ENCODE peak calls at places on chromosomes 2 and 18, in five cellular contexts. One of them, this sample, is unnamed.

GRCh38 chr2:10297950-10298349 is 4.8 kb upstream of the HPCAL1 start:
- DNase-seq in thoracic aorta: no peak
- DNase-seq in mammary epithelial cell: peak; percentile 84
- DNase-seq in cardiac muscle cell: peak; percentile 92
- DNase-seq in CD8-positive, alpha-beta memory T cell: peak; percentile 30
- DNase-seq in this sample: peak; percentile 76

GRCh38 chr2:31129835-31130561 is 8.2 kb downstream of the GALNT14 start:
- DNase-seq in thoracic aorta: no peak
- DNase-seq in mammary epithelial cell: no peak
- DNase-seq in cardiac muscle cell: no peak
- DNase-seq in CD8-positive, alpha-beta memory T cell: no peak
- DNase-seq in this sample: no peak

GRCh38 chr2:191650896-191651773 is 26.8 kb upstream of the NABP1 start:
- DNase-seq in thoracic aorta: no peak
- DNase-seq in mammary epithelial cell: no peak
- DNase-seq in cardiac muscle cell: no peak
- DNase-seq in CD8-positive, alpha-beta memory T cell: no peak
- DNase-seq in this sample: no peak

GRCh38 chr18:80050797-80051196 is 16.6 kb downstream of the RBFA start:
- DNase-seq in thoracic aorta: no peak
- DNase-seq in mammary epithelial cell: no peak
- DNase-seq in cardiac muscle cell: no peak
- DNase-seq in CD8-positive, alpha-beta memory T cell: no peak
- DNase-seq in this sample: no peak

GRCh38 chr2:50649626-50650397 is 382.1 kb downstream of the NRXN1 start:
- DNase-seq in thoracic aorta: no peak
- DNase-seq in mammary epithelial cell: peak; percentile 82
- DNase-seq in cardiac muscle cell: peak; percentile 27
- DNase-seq in CD8-positive, alpha-beta memory T cell: no peak
- DNase-seq in this sample: no peak

GRCh38 chr2:235017441-235017840 is 65.6 kb downstream of the SH3BP4 start:
- DNase-seq in thoracic aorta: no peak
- DNase-seq in mammary epithelial cell: no peak
- DNase-seq in cardiac muscle cell: no peak
- DNase-seq in CD8-positive, alpha-beta memory T cell: no peak
- DNase-seq in this sample: no peak

GRCh38 chr2:68466361-68466777 is 725 bp downstream of the FBXO48 start:
- DNase-seq in thoracic aorta: no peak
- DNase-seq in mammary epithelial cell: peak; percentile 79
- DNase-seq in cardiac muscle cell: peak; percentile 71
- DNase-seq in CD8-positive, alpha-beta memory T cell: peak; percentile 46
- DNase-seq in this sample: no peak

GRCh38 chr2:71748227-71748626 is 294.9 kb downstream of the DYSF start:
- DNase-seq in thoracic aorta: no peak
- DNase-seq in mammary epithelial cell: no peak
- DNase-seq in cardiac muscle cell: peak; percentile 47
- DNase-seq in CD8-positive, alpha-beta memory T cell: no peak
- DNase-seq in this sample: no peak

GRCh38 chr18:8703781-8704301 is 1.5 kb upstream of the MTCL1 start:
- DNase-seq in thoracic aorta: no peak
- DNase-seq in mammary epithelial cell: no peak
- DNase-seq in cardiac muscle cell: no peak
- DNase-seq in CD8-positive, alpha-beta memory T cell: no peak
- DNase-seq in this sample: no peak

GRCh38 chr2:2762166-2762897 is 431.3 kb upstream of the MYT1L start:
- DNase-seq in thoracic aorta: no peak
- DNase-seq in mammary epithelial cell: no peak
- DNase-seq in cardiac muscle cell: no peak
- DNase-seq in CD8-positive, alpha-beta memory T cell: no peak
- DNase-seq in this sample: no peak

GRCh38 chr2:211860224-211860623 is 678.4 kb downstream of the ERBB4 start:
- DNase-seq in thoracic aorta: no peak
- DNase-seq in mammary epithelial cell: no peak
- DNase-seq in cardiac muscle cell: no peak
- DNase-seq in CD8-positive, alpha-beta memory T cell: no peak
- DNase-seq in this sample: no peak

GRCh38 chr2:224136394-224136793 is 97.3 kb upstream of the SERPINE2 start:
- DNase-seq in thoracic aorta: no peak
- DNase-seq in mammary epithelial cell: no peak
- DNase-seq in cardiac muscle cell: no peak
- DNase-seq in CD8-positive, alpha-beta memory T cell: no peak
- DNase-seq in this sample: no peak

GRCh38 chr2:41934323-41935003 is 113.4 kb upstream of the PKDCC start:
- DNase-seq in thoracic aorta: no peak
- DNase-seq in mammary epithelial cell: no peak
- DNase-seq in cardiac muscle cell: peak; percentile 91
- DNase-seq in CD8-positive, alpha-beta memory T cell: no peak
- DNase-seq in this sample: no peak

GRCh38 chr18:50700245-50701165 is 119.3 kb downstream of the MRO start:
- DNase-seq in thoracic aorta: no peak
- DNase-seq in mammary epithelial cell: no peak
- DNase-seq in cardiac muscle cell: no peak
- DNase-seq in CD8-positive, alpha-beta memory T cell: no peak
- DNase-seq in this sample: no peak

GRCh38 chr2:138421971-138422335 is 79.6 kb upstream of the SPOPL start:
- DNase-seq in thoracic aorta: no peak
- DNase-seq in mammary epithelial cell: peak; percentile 91
- DNase-seq in cardiac muscle cell: peak; percentile 66
- DNase-seq in CD8-positive, alpha-beta memory T cell: no peak
- DNase-seq in this sample: no peak

GRCh38 chr2:49702740-49703139 is 548.4 kb upstream of the FSHR start:
- DNase-seq in thoracic aorta: no peak
- DNase-seq in mammary epithelial cell: no peak
- DNase-seq in cardiac muscle cell: no peak
- DNase-seq in CD8-positive, alpha-beta memory T cell: no peak
- DNase-seq in this sample: no peak

GRCh38 chr18:12287131-12287681 is 20.8 kb upstream of the TUBB6 start:
- DNase-seq in thoracic aorta: no peak
- DNase-seq in mammary epithelial cell: peak; percentile 76
- DNase-seq in cardiac muscle cell: no peak
- DNase-seq in CD8-positive, alpha-beta memory T cell: no peak
- DNase-seq in this sample: no peak

DNA sequence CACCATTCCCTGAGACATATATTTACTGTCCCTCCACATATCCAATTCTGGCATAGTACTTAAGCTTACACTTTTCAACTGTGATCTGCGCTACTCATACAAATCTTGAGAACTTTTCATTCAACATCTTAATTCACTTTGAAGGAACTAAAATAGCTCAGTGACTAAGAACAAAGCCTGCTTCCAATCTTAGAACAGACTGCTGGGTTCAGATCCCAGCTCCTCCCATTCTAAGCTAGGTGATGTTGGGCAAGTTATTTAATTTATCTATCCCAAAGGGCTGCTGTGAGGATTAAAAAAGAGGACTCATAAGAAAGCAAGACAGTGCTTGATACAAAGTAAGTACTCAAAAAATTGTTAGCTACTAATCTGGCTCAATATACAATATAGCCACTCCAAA is 57.9 kb downstream of the UGP2 start:
- DNase-seq in thoracic aorta: no peak
- DNase-seq in mammary epithelial cell: no peak
- DNase-seq in cardiac muscle cell: no peak
- DNase-seq in CD8-positive, alpha-beta memory T cell: no peak
- DNase-seq in this sample: no peak
- H3K36me3 ChIP-seq in thoracic aorta: peaks cover 26% of the 10 kb centered on the region
- H3K36me3 ChIP-seq in mammary epithelial cell: peaks cover 5% of the 10 kb centered on the region
- H3K36me3 ChIP-seq in cardiac muscle cell: peaks cover 24% of the 10 kb centered on the region
- H3K36me3 ChIP-seq in CD8-positive, alpha-beta memory T cell: peaks cover 6% of the 10 kb centered on the region
- H3K36me3 ChIP-seq in this sample: peaks cover 66% of the 10 kb centered on the region

DNA sequence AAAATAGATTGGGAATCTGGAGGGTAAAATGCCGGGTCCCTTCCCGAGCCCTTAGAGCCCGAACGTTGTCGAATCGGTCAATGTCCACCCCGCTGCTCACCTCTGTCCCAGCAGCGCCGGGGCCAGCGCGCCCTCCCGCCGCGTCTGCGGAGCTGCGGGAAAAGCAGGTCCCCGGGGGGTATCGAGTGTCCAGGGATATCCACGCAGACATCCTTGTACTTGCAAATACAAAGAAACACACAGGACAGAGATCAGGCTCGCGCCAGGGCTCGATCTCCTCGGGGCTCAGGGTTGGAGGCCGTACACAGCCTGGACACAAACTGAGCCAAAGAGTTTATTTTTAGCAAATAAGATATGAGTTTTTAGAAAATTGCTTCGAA is 2.3 kb upstream of the GATA6 start:
- DNase-seq in thoracic aorta: no peak
- DNase-seq in mammary epithelial cell: no peak
- DNase-seq in cardiac muscle cell: peak; percentile 49
- DNase-seq in CD8-positive, alpha-beta memory T cell: no peak
- DNase-seq in this sample: peak; percentile 67
- H3K4me3 ChIP-seq in thoracic aorta: peak overlapping the region; percentile 100
- H3K4me3 ChIP-seq in mammary epithelial cell: no peak overlapping the region
- H3K4me3 ChIP-seq in cardiac muscle cell: peak overlapping the region; percentile 94
- H3K4me3 ChIP-seq in CD8-positive, alpha-beta memory T cell: no peak overlapping the region
- H3K4me3 ChIP-seq in this sample: no peak overlapping the region

GRCh38 chr2:204530464-204530805 is 14.8 kb upstream of the PARD3B start:
- DNase-seq in thoracic aorta: no peak
- DNase-seq in mammary epithelial cell: no peak
- DNase-seq in cardiac muscle cell: no peak
- DNase-seq in CD8-positive, alpha-beta memory T cell: no peak
- DNase-seq in this sample: no peak
- H3K27ac ChIP-seq in thoracic aorta: no peak overlapping the region
- H3K27ac ChIP-seq in mammary epithelial cell: no peak overlapping the region
- H3K27ac ChIP-seq in cardiac muscle cell: no peak overlapping the region
- H3K27ac ChIP-seq in CD8-positive, alpha-beta memory T cell: no peak overlapping the region
- H3K27ac ChIP-seq in this sample: peak overlapping the region; percentile 43

GRCh38 chr2:39743170-39743851 is 35.7 kb downstream of the THUMPD2 start:
- DNase-seq in thoracic aorta: no peak
- DNase-seq in mammary epithelial cell: peak; percentile 44
- DNase-seq in cardiac muscle cell: peak; percentile 38
- DNase-seq in CD8-positive, alpha-beta memory T cell: no peak
- DNase-seq in this sample: no peak
- H3K36me3 ChIP-seq in thoracic aorta: peaks cover 12% of the 10 kb centered on the region
- H3K36me3 ChIP-seq in mammary epithelial cell: peaks cover 26% of the 10 kb centered on the region
- H3K36me3 ChIP-seq in cardiac muscle cell: peaks cover 29% of the 10 kb centered on the region
- H3K36me3 ChIP-seq in CD8-positive, alpha-beta memory T cell: peaks cover 24% of the 10 kb centered on the region
- H3K36me3 ChIP-seq in this sample: peaks cover 50% of the 10 kb centered on the region

GRCh38 chr18:26989842-26990241 is 124.3 kb upstream of the AQP4 start:
- DNase-seq in thoracic aorta: no peak
- DNase-seq in mammary epithelial cell: no peak
- DNase-seq in cardiac muscle cell: no peak
- DNase-seq in CD8-positive, alpha-beta memory T cell: no peak
- DNase-seq in this sample: no peak
- H3K4me3 ChIP-seq in thoracic aorta: no peak overlapping the region
- H3K4me3 ChIP-seq in mammary epithelial cell: no peak overlapping the region
- H3K4me3 ChIP-seq in cardiac muscle cell: no peak overlapping the region
- H3K4me3 ChIP-seq in CD8-positive, alpha-beta memory T cell: no peak overlapping the region
- H3K4me3 ChIP-seq in this sample: no peak overlapping the region

GRCh38 chr2:20620271-20620681 is 30.6 kb downstream of the HS1BP3 start:
- DNase-seq in thoracic aorta: no peak
- DNase-seq in mammary epithelial cell: no peak
- DNase-seq in cardiac muscle cell: no peak
- DNase-seq in CD8-positive, alpha-beta memory T cell: no peak
- DNase-seq in this sample: peak; percentile 36

GRCh38 chr2:20620696-20621365 is 30.1 kb downstream of the HS1BP3 start:
- DNase-seq in thoracic aorta: no peak
- DNase-seq in mammary epithelial cell: no peak
- DNase-seq in cardiac muscle cell: no peak
- DNase-seq in CD8-positive, alpha-beta memory T cell: no peak
- DNase-seq in this sample: peak; percentile 28

GRCh38 chr2:20618468-20618885 is 32.4 kb downstream of the HS1BP3 start:
- DNase-seq in thoracic aorta: no peak
- DNase-seq in mammary epithelial cell: no peak
- DNase-seq in cardiac muscle cell: no peak
- DNase-seq in CD8-positive, alpha-beta memory T cell: no peak
- DNase-seq in this sample: peak; percentile 48

GRCh38 chr2:20618886-20619521 is 31.9 kb downstream of the HS1BP3 start:
- DNase-seq in thoracic aorta: no peak
- DNase-seq in mammary epithelial cell: no peak
- DNase-seq in cardiac muscle cell: no peak
- DNase-seq in CD8-positive, alpha-beta memory T cell: no peak
- DNase-seq in this sample: no peak

GRCh38 chr2:20619624-20620024 is 31.3 kb downstream of the HS1BP3 start:
- DNase-seq in thoracic aorta: no peak
- DNase-seq in mammary epithelial cell: no peak
- DNase-seq in cardiac muscle cell: no peak
- DNase-seq in CD8-positive, alpha-beta memory T cell: no peak
- DNase-seq in this sample: peak; percentile 40
- H3K27ac ChIP-seq in thoracic aorta: peak overlapping the region; percentile 99
- H3K27ac ChIP-seq in mammary epithelial cell: no peak overlapping the region
- H3K27ac ChIP-seq in cardiac muscle cell: peak overlapping the region; percentile 96
- H3K27ac ChIP-seq in CD8-positive, alpha-beta memory T cell: no peak overlapping the region
- H3K27ac ChIP-seq in this sample: peak overlapping the region; percentile 46

GRCh38 chr2:231791107-231791506 is 4.9 kb downstream of the COPS7B start:
- DNase-seq in thoracic aorta: no peak
- DNase-seq in mammary epithelial cell: no peak
- DNase-seq in cardiac muscle cell: no peak
- DNase-seq in CD8-positive, alpha-beta memory T cell: no peak
- DNase-seq in this sample: no peak
- H3K36me3 ChIP-seq in thoracic aorta: peaks cover 7% of the 10 kb centered on the region
- H3K36me3 ChIP-seq in mammary epithelial cell: peaks cover 9% of the 10 kb centered on the region
- H3K36me3 ChIP-seq in cardiac muscle cell: peaks cover 7% of the 10 kb centered on the region
- H3K36me3 ChIP-seq in CD8-positive, alpha-beta memory T cell: peaks cover 38% of the 10 kb centered on the region
- H3K36me3 ChIP-seq in this sample: no peaks in the 10 kb centered on the region

GRCh38 chr18:49094136-49094535 is 143.4 kb upstream of the SMAD7 start:
- DNase-seq in thoracic aorta: no peak
- DNase-seq in mammary epithelial cell: no peak
- DNase-seq in cardiac muscle cell: peak; percentile 82
- DNase-seq in CD8-positive, alpha-beta memory T cell: no peak
- DNase-seq in this sample: no peak

GRCh38 chr18:49100226-49100968 is 149.6 kb upstream of the SMAD7 start:
- DNase-seq in thoracic aorta: no peak
- DNase-seq in mammary epithelial cell: no peak
- DNase-seq in cardiac muscle cell: peak; percentile 42
- DNase-seq in CD8-positive, alpha-beta memory T cell: no peak
- DNase-seq in this sample: no peak

GRCh38 chr18:49094979-49095632 is 144.3 kb upstream of the SMAD7 start:
- DNase-seq in thoracic aorta: no peak
- DNase-seq in mammary epithelial cell: peak; percentile 82
- DNase-seq in cardiac muscle cell: peak; percentile 77
- DNase-seq in CD8-positive, alpha-beta memory T cell: no peak
- DNase-seq in this sample: no peak

GRCh38 chr18:49098386-49098785 is 147.6 kb upstream of the SMAD7 start:
- DNase-seq in thoracic aorta: no peak
- DNase-seq in mammary epithelial cell: no peak
- DNase-seq in cardiac muscle cell: no peak
- DNase-seq in CD8-positive, alpha-beta memory T cell: no peak
- DNase-seq in this sample: no peak

DNA sequence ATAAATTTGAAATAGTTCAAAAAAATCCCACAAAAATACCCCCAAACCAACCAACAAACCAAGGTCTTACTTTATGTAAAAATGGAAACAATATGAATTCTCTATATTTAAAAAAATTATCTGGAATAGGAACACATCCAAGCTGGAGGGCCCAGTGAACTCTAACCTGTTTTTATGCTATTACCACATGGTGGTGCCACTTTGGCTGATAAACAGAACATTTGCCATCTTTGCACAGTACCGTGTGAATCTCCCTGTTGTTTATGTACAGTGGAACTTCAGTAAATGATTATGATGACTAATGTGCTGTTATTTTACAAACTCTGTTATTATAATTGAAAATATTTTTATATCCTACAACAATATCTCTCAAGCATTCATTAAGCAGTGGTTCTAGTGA is 145.3 kb upstream of the SMAD7 start:
- DNase-seq in thoracic aorta: no peak
- DNase-seq in mammary epithelial cell: no peak
- DNase-seq in cardiac muscle cell: no peak
- DNase-seq in CD8-positive, alpha-beta memory T cell: no peak
- DNase-seq in this sample: no peak
- H3K4me3 ChIP-seq in thoracic aorta: no peak overlapping the region
- H3K4me3 ChIP-seq in mammary epithelial cell: no peak overlapping the region
- H3K4me3 ChIP-seq in cardiac muscle cell: no peak overlapping the region
- H3K4me3 ChIP-seq in CD8-positive, alpha-beta memory T cell: no peak overlapping the region
- H3K4me3 ChIP-seq in this sample: no peak overlapping the region